ENCODE peak calls at places on chromosomes 13 and 19, in seven cellular contexts. N is activated naive CD4-positive, alpha-beta T cell treated with anti-CD3 and anti-CD28 coated beads, Interleukin-2, amount 10 ng/mL, durations not matched to agents 7 days and 5 days; M is dorsolateral prefrontal cortex; F is uterus; G is germinal center; B is pons; O is tibial artery. J is an unnamed sample.

GRCh38 chr19:13861714-13862531 is 15.0 kb upstream of the NANOS3 start:
- DNase-seq in N (peak), M (peak), F (peak), G (peak), B (peak), O (peak), J (peak)

GRCh38 chr19:54485846-54486245 is 12.8 kb upstream of the CDC42EP5 start:
- DNase-seq in N (no peak), M (no peak), F (no peak), G (no peak), B (no peak), O (no peak), J (no peak)

GRCh38 chr19:35296644-35297514 is 4.9 kb downstream of the MAG start:
- DNase-seq in N (no peak), M (no peak), F (no peak), G (peak), B (no peak), O (no peak), J (no peak)

GRCh38 chr19:7230826-7231225 is 63.4 kb downstream of the INSR start:
- DNase-seq in N (no peak), M (peak), F (peak), G (no peak), B (peak), O (peak), J (no peak)

GRCh38 chr13:40666905-40667621 is 622 bp upstream of the FOXO1 start:
- DNase-seq in N (no peak), M (peak), F (peak), G (peak), B (peak), O (peak), J (no peak)

GRCh38 chr19:29645911-29646310 is 19.4 kb upstream of the PLEKHF1 start:
- DNase-seq in N (peak), M (no peak), F (peak), G (no peak), B (peak), O (peak), J (no peak)

GRCh38 chr19:23832717-23833327 is 74.1 kb upstream of the ZNF681 start:
- DNase-seq in N (no peak), M (no peak), F (no peak), G (no peak), B (no peak), O (no peak), J (no peak)

GRCh38 chr19:35539850-35540249 is 5.6 kb upstream of the TMEM147 start:
- DNase-seq in N (no peak), M (no peak), F (no peak), G (no peak), B (no peak), O (no peak), J (no peak)

GRCh38 chr19:1445185-1445931 is 4.6 kb upstream of the APC2 start:
- DNase-seq in N (peak), M (peak), F (peak), G (peak), B (peak), O (peak), J (peak)

GRCh38 chr13:35704331-35704730 is 227.8 kb upstream of the MAB21L1 start:
- DNase-seq in N (no peak), M (no peak), F (no peak), G (no peak), B (no peak), O (no peak), J (no peak)

GRCh38 chr19:35513975-35514809 is 743 bp upstream of the DMKN start:
- DNase-seq in N (no peak), M (no peak), F (no peak), G (no peak), B (no peak), O (no peak), J (no peak)

GRCh38 chr13:114099191-114099590 is 33.2 kb downstream of the RASA3 start:
- DNase-seq in N (no peak), M (peak), F (peak), G (no peak), B (no peak), O (peak), J (no peak)

GRCh38 chr13:30710442-30710841 is 24.9 kb upstream of the ALOX5AP start:
- DNase-seq in N (no peak), M (no peak), F (no peak), G (no peak), B (no peak), O (no peak), J (no peak)

GRCh38 chr13:41306271-41307150 is 4.6 kb upstream of the NAA16 start:
- DNase-seq in N (no peak), M (no peak), F (no peak), G (no peak), B (no peak), O (no peak), J (no peak)

GRCh38 chr13:49060698-49061387 is 85.1 kb downstream of the FNDC3A start:
- DNase-seq in N (no peak), M (no peak), F (no peak), G (no peak), B (no peak), O (no peak), J (no peak)

GRCh38 chr13:73480784-73481183 is 422.0 kb downstream of the KLF5 start:
- DNase-seq in N (no peak), M (no peak), F (no peak), G (no peak), B (no peak), O (no peak), J (no peak)

GRCh38 chr19:17283504-17283996 is 1.8 kb downstream of the ANKLE1 start:
- DNase-seq in N (no peak), M (no peak), F (no peak), G (no peak), B (no peak), O (no peak), J (no peak)

GRCh38 chr13:72295173-72295572 is 428.2 kb upstream of the DACH1 start:
- DNase-seq in N (no peak), M (no peak), F (no peak), G (no peak), B (no peak), O (no peak), J (no peak)

GRCh38 chr13:98022210-98022609 is 68.7 kb downstream of the IPO5 start:
- DNase-seq in N (no peak), M (peak), F (no peak), G (no peak), B (peak), O (no peak), J (no peak)

GRCh38 chr13:112934075-112934474 is 34.9 kb upstream of the MCF2L start:
- DNase-seq in N (no peak), M (no peak), F (no peak), G (no peak), B (no peak), O (no peak), J (no peak)

GRCh38 chr19:38135150-38135998 is 88.6 kb downstream of the DPF1 start:
- DNase-seq in N (no peak), M (no peak), F (no peak), G (no peak), B (no peak), O (no peak), J (no peak)

GRCh38 chr19:33251076-33251475 is 25.4 kb upstream of the SLC7A10 start:
- DNase-seq in N (no peak), M (no peak), F (no peak), G (no peak), B (no peak), O (no peak), J (no peak)

GRCh38 chr13:75908137-75908536 is 272.0 kb downstream of the LMO7 start:
- DNase-seq in N (no peak), M (no peak), F (peak), G (no peak), B (peak), O (no peak), J (no peak)

GRCh38 chr13:97948041-97948440 is 5.4 kb upstream of the IPO5 start:
- DNase-seq in N (no peak), M (no peak), F (no peak), G (no peak), B (no peak), O (no peak), J (no peak)

GRCh38 chr13:33262997-33263396 is 22.6 kb downstream of the STARD13 start:
- DNase-seq in N (no peak), M (peak), F (no peak), G (no peak), B (peak), O (no peak), J (no peak)

GRCh38 chr19:52453324-52454094 is at the start of gene ZNF578:
- DNase-seq in N (peak), M (peak), F (peak), G (peak), B (peak), O (peak), J (peak)

GRCh38 chr13:27038323-27038722 is 133.3 kb downstream of the USP12 start:
- DNase-seq in N (no peak), M (no peak), F (no peak), G (no peak), B (no peak), O (no peak), J (no peak)

GRCh38 chr13:112891477-112892401 is 77.3 kb upstream of the MCF2L start:
- DNase-seq in N (no peak), M (no peak), F (no peak), G (no peak), B (no peak), O (no peak), J (no peak)

GRCh38 chr19:50705422-50706019 is 14.1 kb downstream of the SHANK1 start:
- DNase-seq in N (peak), M (no peak), F (no peak), G (peak), B (no peak), O (no peak), J (peak)

GRCh38 chr19:50416034-50416814 is 2.5 kb upstream of the SPIB start:
- DNase-seq in N (no peak), M (no peak), F (no peak), G (no peak), B (no peak), O (no peak), J (no peak)

GRCh38 chr13:44212633-44213387 is 160.8 kb upstream of the SERP2 start:
- DNase-seq in N (no peak), M (no peak), F (peak), G (no peak), B (no peak), O (no peak), J (no peak)

GRCh38 chr19:1089126-1089771 is 5.9 kb downstream of the POLR2E start:
- DNase-seq in N (no peak), M (no peak), F (no peak), G (no peak), B (no peak), O (no peak), J (no peak)

GRCh38 chr13:113116871-113117271 is 5.7 kb upstream of the F10 start:
- DNase-seq in N (peak), M (no peak), F (no peak), G (no peak), B (no peak), O (peak), J (no peak)

GRCh38 chr13:81577601-81578000 is 1236.7 kb upstream of the SPRY2 start:
- DNase-seq in N (no peak), M (no peak), F (no peak), G (no peak), B (no peak), O (no peak), J (no peak)

GRCh38 chr19:944171-944567 is 18.3 kb downstream of the ARID3A start:
- DNase-seq in N (no peak), M (peak), F (peak), G (no peak), B (no peak), O (no peak), J (no peak)

GRCh38 chr19:28710278-28710677 is 502.7 kb downstream of the UQCRFS1 start:
- DNase-seq in N (no peak), M (no peak), F (no peak), G (peak), B (peak), O (no peak), J (no peak)

GRCh38 chr19:44050740-44051653 is 839 bp upstream of the ZNF223 start:
- DNase-seq in N (peak), M (peak), F (no peak), G (peak), B (peak), O (no peak), J (no peak)

GRCh38 chr19:13103961-13104847 is 1.5 kb upstream of the LYL1 start:
- DNase-seq in N (peak), M (no peak), F (peak), G (peak), B (no peak), O (peak), J (peak)

GRCh38 chr13:33547035-33547434 is 261.5 kb upstream of the STARD13 start:
- DNase-seq in N (no peak), M (no peak), F (no peak), G (no peak), B (no peak), O (no peak), J (no peak)

J was measured in activated CD4-positive, alpha-beta memory T cell treated with anti-CD3 and anti-CD28 coated beads, Interleukin-2, amount 10 ng/mL, durations not matched to agents 7 days and 5 days.